ENCODE peak calls at places on chromosomes 1 and 21, in five cellular contexts. One of them, this sample, is unnamed. For H3K4me1, the result is how much of the 10 kb centered on the place peaks cover.

GRCh38 chr1:173866462-173866861 is 1.3 kb downstream of the GAS5 start:
- DNase-seq in transverse colon: no peak
- DNase-seq in breast epithelium: no peak
- DNase-seq in HepG2: no peak
- DNase-seq in K562: no peak
- DNase-seq in this sample: no peak

GRCh38 chr1:184792450-184792969 is 37.9 kb upstream of the EDEM3 start:
- DNase-seq in transverse colon: peak
- DNase-seq in breast epithelium: no peak
- DNase-seq in HepG2: peak
- DNase-seq in K562: no peak
- DNase-seq in this sample: peak

GRCh38 chr21:33949516-33950424 is 34.2 kb upstream of the ATP5PO start:
- DNase-seq in transverse colon: no peak
- DNase-seq in breast epithelium: no peak
- DNase-seq in HepG2: no peak
- DNase-seq in K562: no peak
- DNase-seq in this sample: no peak

GRCh38 chr1:22611530-22611947 is 24.9 kb upstream of the C1QA start:
- DNase-seq in transverse colon: no peak
- DNase-seq in breast epithelium: no peak
- DNase-seq in HepG2: peak
- DNase-seq in K562: peak
- DNase-seq in this sample: no peak

GRCh38 chr21:17585875-17586450 is 26.7 kb downstream of the BTG3 start:
- DNase-seq in transverse colon: no peak
- DNase-seq in breast epithelium: no peak
- DNase-seq in HepG2: peak
- DNase-seq in K562: peak
- DNase-seq in this sample: no peak

GRCh38 chr1:219125342-219125741 is 48.3 kb upstream of the LYPLAL1 start:
- DNase-seq in transverse colon: no peak
- DNase-seq in breast epithelium: no peak
- DNase-seq in HepG2: no peak
- DNase-seq in K562: no peak
- DNase-seq in this sample: no peak

GRCh38 chr1:107432108-107432507 is 291.3 kb downstream of the NTNG1 start:
- DNase-seq in transverse colon: no peak
- DNase-seq in breast epithelium: no peak
- DNase-seq in HepG2: no peak
- DNase-seq in K562: no peak
- DNase-seq in this sample: no peak

GRCh38 chr1:228366062-228366850 is 40.4 kb downstream of the TRIM11 start:
- DNase-seq in transverse colon: no peak
- DNase-seq in breast epithelium: peak
- DNase-seq in HepG2: no peak
- DNase-seq in K562: no peak
- DNase-seq in this sample: no peak

GRCh38 chr1:21216835-21217811 is 40.4 kb upstream of the EIF4G3 start:
- DNase-seq in transverse colon: peak
- DNase-seq in breast epithelium: peak
- DNase-seq in HepG2: peak
- DNase-seq in K562: peak
- DNase-seq in this sample: no peak

GRCh38 chr1:239140968-239141367 is 245.4 kb upstream of the CHRM3 start:
- DNase-seq in transverse colon: no peak
- DNase-seq in breast epithelium: no peak
- DNase-seq in HepG2: no peak
- DNase-seq in K562: no peak
- DNase-seq in this sample: no peak

GRCh38 chr1:39422604-39423003 is 68.8 kb upstream of the BMP8A start:
- DNase-seq in transverse colon: no peak
- DNase-seq in breast epithelium: no peak
- DNase-seq in HepG2: no peak
- DNase-seq in K562: peak
- DNase-seq in this sample: no peak

GRCh38 chr1:227994632-227995300 is 12.0 kb upstream of the WNT3A start:
- DNase-seq in transverse colon: no peak
- DNase-seq in breast epithelium: peak
- DNase-seq in HepG2: no peak
- DNase-seq in K562: peak
- DNase-seq in this sample: no peak

GRCh38 chr1:223141021-223141420 is 2.0 kb downstream of the TLR5 start:
- DNase-seq in transverse colon: peak
- DNase-seq in breast epithelium: no peak
- DNase-seq in HepG2: no peak
- DNase-seq in K562: no peak
- DNase-seq in this sample: no peak

GRCh38 chr1:175445661-175446060 is 253.1 kb upstream of the KIAA0040 start:
- DNase-seq in transverse colon: no peak
- DNase-seq in breast epithelium: no peak
- DNase-seq in HepG2: no peak
- DNase-seq in K562: no peak
- DNase-seq in this sample: no peak

GRCh38 chr1:23369335-23370013 is at the start of gene ZNF436:
- DNase-seq in transverse colon: peak
- DNase-seq in breast epithelium: peak
- DNase-seq in HepG2: peak
- DNase-seq in K562: peak
- DNase-seq in this sample: no peak

GRCh38 chr1:167105150-167105840 is 11.4 kb downstream of the STYXL2 start:
- DNase-seq in transverse colon: no peak
- DNase-seq in breast epithelium: no peak
- DNase-seq in HepG2: no peak
- DNase-seq in K562: no peak
- DNase-seq in this sample: no peak

GRCh38 chr1:87402192-87403046 is 73.7 kb downstream of the LMO4 start:
- DNase-seq in transverse colon: no peak
- DNase-seq in breast epithelium: no peak
- DNase-seq in HepG2: no peak
- DNase-seq in K562: no peak
- DNase-seq in this sample: no peak

GRCh38 chr1:188237573-188238353 is 1409.0 kb downstream of the PLA2G4A start:
- DNase-seq in transverse colon: no peak
- DNase-seq in breast epithelium: no peak
- DNase-seq in HepG2: no peak
- DNase-seq in K562: no peak
- DNase-seq in this sample: no peak

GRCh38 chr1:97190326-97190725 is 468.7 kb downstream of the PTBP2 start:
- DNase-seq in transverse colon: no peak
- DNase-seq in breast epithelium: no peak
- DNase-seq in HepG2: no peak
- DNase-seq in K562: no peak
- DNase-seq in this sample: no peak

GRCh38 chr1:200217703-200218102 is 190.2 kb downstream of the NR5A2 start:
- DNase-seq in transverse colon: peak
- DNase-seq in breast epithelium: no peak
- DNase-seq in HepG2: no peak
- DNase-seq in K562: no peak
- DNase-seq in this sample: no peak

GRCh38 chr21:42466700-42467612 is 29.1 kb downstream of the RSPH1 start:
- DNase-seq in transverse colon: peak
- DNase-seq in breast epithelium: peak
- DNase-seq in HepG2: peak
- DNase-seq in K562: peak
- DNase-seq in this sample: no peak

GRCh38 chr1:172321429-172321828 is 99.1 kb upstream of the C1orf105 start:
- DNase-seq in transverse colon: no peak
- DNase-seq in breast epithelium: no peak
- DNase-seq in HepG2: no peak
- DNase-seq in K562: no peak
- DNase-seq in this sample: no peak

GRCh38 chr1:197618065-197618464 is 157.2 kb downstream of the DENND1B start:
- DNase-seq in transverse colon: no peak
- DNase-seq in breast epithelium: no peak
- DNase-seq in HepG2: peak
- DNase-seq in K562: no peak
- DNase-seq in this sample: no peak

GRCh38 chr1:111725192-111725591 is 14.0 kb downstream of the INKA2 start:
- DNase-seq in transverse colon: no peak
- DNase-seq in breast epithelium: no peak
- DNase-seq in HepG2: no peak
- DNase-seq in K562: no peak
- DNase-seq in this sample: no peak

GRCh38 chr1:60678381-60678780 is 404.0 kb upstream of the NFIA start:
- DNase-seq in transverse colon: no peak
- DNase-seq in breast epithelium: no peak
- DNase-seq in HepG2: no peak
- DNase-seq in K562: no peak
- DNase-seq in this sample: no peak

GRCh38 chr1:8567146-8567545 is 249.2 kb downstream of the SLC45A1 start:
- DNase-seq in transverse colon: no peak
- DNase-seq in breast epithelium: no peak
- DNase-seq in HepG2: peak
- DNase-seq in K562: no peak
- DNase-seq in this sample: no peak

GRCh38 chr1:187517508-187517907 is 688.8 kb downstream of the PLA2G4A start:
- DNase-seq in transverse colon: no peak
- DNase-seq in breast epithelium: no peak
- DNase-seq in HepG2: no peak
- DNase-seq in K562: no peak
- DNase-seq in this sample: no peak

GRCh38 chr1:119859647-119860046 is 36.7 kb downstream of the ADAM30 start:
- DNase-seq in transverse colon: no peak
- DNase-seq in breast epithelium: no peak
- DNase-seq in HepG2: no peak
- DNase-seq in K562: peak
- DNase-seq in this sample: no peak

GRCh38 chr1:178501705-178502329 is 5.1 kb upstream of the CLEC20A start:
- DNase-seq in transverse colon: peak
- DNase-seq in breast epithelium: peak
- DNase-seq in HepG2: peak
- DNase-seq in K562: peak
- DNase-seq in this sample: no peak

GRCh38 chr1:158039380-158039779 is 45.9 kb downstream of the KIRREL1 start:
- DNase-seq in transverse colon: no peak
- DNase-seq in breast epithelium: no peak
- DNase-seq in HepG2: no peak
- DNase-seq in K562: no peak
- DNase-seq in this sample: no peak

GRCh38 chr1:88946845-88947244 is 45.6 kb downstream of the KYAT3 start:
- DNase-seq in transverse colon: no peak
- DNase-seq in breast epithelium: no peak
- DNase-seq in HepG2: no peak
- DNase-seq in K562: no peak
- DNase-seq in this sample: no peak

GRCh38 chr1:156495401-156496140 is 5.0 kb downstream of the MEF2D start:
- DNase-seq in transverse colon: peak
- DNase-seq in breast epithelium: no peak
- DNase-seq in HepG2: no peak
- DNase-seq in K562: no peak
- DNase-seq in this sample: no peak
- H3K27ac ChIP-seq in transverse colon: peak
- H3K27ac ChIP-seq in breast epithelium: peak
- H3K27ac ChIP-seq in HepG2: no peak
- H3K27ac ChIP-seq in K562: no peak
- H3K27ac ChIP-seq in this sample: peak

DNA sequence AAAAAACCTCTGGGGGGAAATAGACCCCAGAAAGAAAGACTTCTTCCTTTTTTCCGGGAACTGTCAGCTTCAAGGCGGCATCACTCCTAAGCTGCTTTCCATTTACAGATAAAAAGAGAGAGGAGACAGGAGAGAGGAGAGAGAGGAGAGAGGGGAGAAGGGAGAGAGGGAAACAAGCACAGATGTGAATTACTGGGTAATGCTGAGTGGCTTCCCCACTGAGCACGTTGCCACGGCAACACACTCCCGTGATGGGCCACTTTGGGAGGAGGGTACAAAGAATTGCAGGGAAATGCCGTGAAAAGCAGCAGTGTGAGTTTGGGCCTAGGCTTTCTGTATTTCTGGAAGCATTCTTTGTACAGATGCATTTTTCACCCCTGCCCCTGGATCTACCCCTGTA is 127.9 kb upstream of the IRF2BP2 start:
- DNase-seq in transverse colon: no peak
- DNase-seq in breast epithelium: no peak
- DNase-seq in HepG2: no peak
- DNase-seq in K562: no peak
- DNase-seq in this sample: no peak
- TF ChIP-seq POLR2AphosphoS5 in transverse colon: no peak
- TF ChIP-seq POLR2AphosphoS5 in breast epithelium: no peak
- TF ChIP-seq POLR2AphosphoS5 in HepG2: no peak
- TF ChIP-seq POLR2AphosphoS5 in K562: no peak
- TF ChIP-seq POLR2AphosphoS5 in this sample: no peak

DNA sequence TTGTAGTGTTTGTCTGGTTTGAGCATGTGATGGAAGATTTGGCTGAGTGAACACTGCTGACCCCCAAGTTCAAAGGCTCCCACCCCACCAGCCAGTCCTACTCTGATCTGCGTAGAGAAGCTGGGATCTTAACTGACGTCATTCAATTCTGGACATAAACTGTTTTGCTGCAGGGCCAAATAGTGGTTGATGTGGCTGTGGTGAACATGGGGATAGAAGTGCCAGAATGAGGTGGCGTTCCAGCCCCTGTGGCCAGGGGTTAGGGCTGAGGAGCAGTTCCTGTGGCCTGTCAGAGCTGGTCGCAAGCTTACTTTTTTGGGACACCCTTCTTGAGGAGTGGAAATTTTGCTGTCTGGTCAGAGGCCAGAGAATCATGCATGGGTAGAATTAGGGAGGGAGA is 25.7 kb downstream of the SZRD1 start:
- DNase-seq in transverse colon: no peak
- DNase-seq in breast epithelium: no peak
- DNase-seq in HepG2: no peak
- DNase-seq in K562: no peak
- DNase-seq in this sample: no peak
- H3K4me1 ChIP-seq in transverse colon: under half
- H3K4me1 ChIP-seq in breast epithelium: under half
- H3K4me1 ChIP-seq in HepG2: under half
- H3K4me1 ChIP-seq in K562: under half
- H3K4me1 ChIP-seq in this sample: half or more

GRCh38 chr1:40988280-40988679 is 8.8 kb downstream of the CTPS1 start:
- DNase-seq in transverse colon: no peak
- DNase-seq in breast epithelium: no peak
- DNase-seq in HepG2: peak
- DNase-seq in K562: no peak
- DNase-seq in this sample: no peak
- H3K27ac ChIP-seq in transverse colon: no peak
- H3K27ac ChIP-seq in breast epithelium: no peak
- H3K27ac ChIP-seq in HepG2: peak
- H3K27ac ChIP-seq in K562: no peak
- H3K27ac ChIP-seq in this sample: no peak

DNA sequence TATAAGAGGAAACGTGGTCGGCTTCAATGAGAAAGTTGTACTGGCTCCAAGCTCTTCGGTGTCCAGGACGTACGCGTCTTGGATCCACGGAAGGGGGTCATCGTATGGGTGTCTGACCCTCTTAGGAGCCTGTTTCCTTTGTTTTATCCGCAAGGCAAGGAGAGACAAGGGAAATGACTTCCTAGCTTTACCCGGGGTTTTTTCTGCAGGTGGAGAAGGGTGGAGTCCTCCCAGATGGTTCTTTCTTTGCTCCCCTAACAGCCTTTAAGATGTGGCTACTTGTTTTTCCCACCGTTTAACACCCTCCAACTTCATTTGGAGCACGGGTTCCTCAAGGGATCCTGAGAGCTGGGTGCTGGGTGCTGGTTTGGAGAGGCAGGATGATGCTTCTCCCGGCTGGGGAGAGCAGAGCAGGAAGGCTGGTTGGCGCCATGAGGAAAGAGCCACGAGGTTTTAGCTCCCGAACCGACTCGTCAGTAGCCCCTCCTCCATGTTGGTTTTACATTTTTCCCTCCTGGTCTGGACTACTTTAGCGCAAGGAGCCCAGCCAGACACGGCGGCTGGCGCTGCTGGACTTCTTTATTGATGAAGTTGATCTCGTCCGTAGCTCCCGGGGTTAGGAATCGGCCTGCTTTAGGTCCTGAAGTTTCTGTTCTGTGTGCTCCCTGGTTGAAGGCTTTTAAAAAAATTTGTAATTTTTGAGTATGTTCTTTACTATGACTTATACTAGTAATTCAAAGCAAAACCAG is 1.3 kb downstream of the UCK2 start:
- DNase-seq in transverse colon: peak
- DNase-seq in breast epithelium: peak
- DNase-seq in HepG2: peak
- DNase-seq in K562: peak
- DNase-seq in this sample: no peak
- TF ChIP-seq POLR2AphosphoS5 in transverse colon: peak
- TF ChIP-seq POLR2AphosphoS5 in breast epithelium: no peak
- TF ChIP-seq POLR2AphosphoS5 in HepG2: no peak
- TF ChIP-seq POLR2AphosphoS5 in K562: peak
- TF ChIP-seq POLR2AphosphoS5 in this sample: peak